ENCODE peak calls at places on chromosomes 11 and 22, in seven cellular contexts. Q, R, D, L, B, M and A are unnamed samples. For H3K4me1, the result is how much of the 10 kb centered on the place peaks cover.

GRCh38 chr11:80533463-80533862 is 1092.6 kb upstream of the TENM4 start:
- DNase-seq in Q (no peak), R (no peak), D (no peak), L (no peak), B (no peak), M (no peak), A (no peak)

GRCh38 chr11:106961518-106961917 is 56.8 kb downstream of the GUCY1A2 start:
- DNase-seq in Q (no peak), R (no peak), D (no peak), L (no peak), B (no peak), M (no peak), A (no peak)

GRCh38 chr22:44360306-44360685 is 47.5 kb upstream of the SHISAL1 start:
- DNase-seq in Q (no peak), R (no peak), D (no peak), L (no peak), B (no peak), M (no peak), A (no peak)

GRCh38 chr11:107257660-107258059 is 200.0 kb downstream of the CWF19L2 start:
- DNase-seq in Q (no peak), R (no peak), D (no peak), L (no peak), B (no peak), M (no peak), A (no peak)

GRCh38 chr11:16973565-16973964 is 40.6 kb downstream of the PLEKHA7 start:
- DNase-seq in Q (no peak), R (no peak), D (no peak), L (no peak), B (no peak), M (no peak), A (no peak)

GRCh38 chr11:66274219-66274618 is 3.8 kb upstream of the CNIH2 start:
- DNase-seq in Q (no peak), R (no peak), D (no peak), L (no peak), B (no peak), M (no peak), A (no peak)

GRCh38 chr11:58576792-58577440 is 1.3 kb upstream of the LPXN start:
- DNase-seq in Q (no peak), R (peak), D (peak), L (no peak), B (no peak), M (peak), A (peak)

GRCh38 chr22:44263547-44263946 is 49.2 kb downstream of the SHISAL1 start:
- DNase-seq in Q (no peak), R (no peak), D (no peak), L (no peak), B (no peak), M (no peak), A (no peak)

GRCh38 chr22:37105154-37105553 is 4.4 kb downstream of the TMPRSS6 start:
- DNase-seq in Q (no peak), R (no peak), D (no peak), L (no peak), B (no peak), M (no peak), A (no peak)

GRCh38 chr11:35250192-35250591 is 111.2 kb downstream of the CD44 start:
- DNase-seq in Q (no peak), R (no peak), D (no peak), L (no peak), B (no peak), M (no peak), A (no peak)

GRCh38 chr11:26227311-26227710 is 104.6 kb upstream of the ANO3 start:
- DNase-seq in Q (no peak), R (peak), D (peak), L (peak), B (no peak), M (no peak), A (peak)

GRCh38 chr11:116232364-116232801 is 540.4 kb downstream of the BUD13 start:
- DNase-seq in Q (no peak), R (no peak), D (no peak), L (no peak), B (no peak), M (no peak), A (no peak)

DNA sequence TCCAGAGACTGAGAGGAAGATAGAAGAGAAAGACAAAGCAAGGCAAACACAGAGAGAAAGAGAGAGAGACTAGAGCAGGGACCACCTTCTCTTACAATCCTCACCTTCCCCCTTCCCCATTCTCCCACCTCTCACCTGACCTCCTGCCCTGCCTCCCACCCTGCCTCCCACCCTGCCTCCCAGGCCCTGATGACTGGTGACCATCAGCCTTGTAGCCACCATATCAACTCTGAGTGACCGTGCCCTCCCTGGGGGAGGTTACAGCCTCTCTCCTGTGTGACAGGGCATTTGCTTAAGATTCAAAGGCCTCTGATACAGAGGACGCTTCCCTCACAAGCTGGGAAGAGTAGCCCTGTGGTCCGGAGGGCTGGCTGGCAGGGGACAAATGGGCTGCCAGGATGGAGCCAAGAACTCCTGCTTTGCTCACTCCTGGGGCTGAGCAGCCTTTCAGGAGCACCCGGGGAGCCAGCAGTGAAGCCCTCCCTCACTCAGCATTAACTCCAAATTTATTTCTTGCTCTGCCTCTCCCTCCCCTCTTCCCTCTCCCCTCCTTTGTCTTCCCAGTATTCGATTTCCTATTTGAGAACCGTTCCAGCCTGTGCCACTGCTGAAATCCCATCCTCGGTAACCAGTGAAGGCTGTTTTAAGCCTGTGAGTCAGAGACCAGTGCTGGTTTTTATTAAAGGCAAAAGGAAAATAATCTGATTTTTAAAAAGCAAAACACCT is 125.2 kb upstream of the SYT13 start:
- DNase-seq in Q (no peak), R (peak), D (no peak), L (no peak), B (no peak), M (no peak), A (no peak)
- TF ChIP-seq SIN3A in Q (no peak), R (no peak), D (no peak), L (no peak), B (no peak), M (no peak), A (no peak)

DNA sequence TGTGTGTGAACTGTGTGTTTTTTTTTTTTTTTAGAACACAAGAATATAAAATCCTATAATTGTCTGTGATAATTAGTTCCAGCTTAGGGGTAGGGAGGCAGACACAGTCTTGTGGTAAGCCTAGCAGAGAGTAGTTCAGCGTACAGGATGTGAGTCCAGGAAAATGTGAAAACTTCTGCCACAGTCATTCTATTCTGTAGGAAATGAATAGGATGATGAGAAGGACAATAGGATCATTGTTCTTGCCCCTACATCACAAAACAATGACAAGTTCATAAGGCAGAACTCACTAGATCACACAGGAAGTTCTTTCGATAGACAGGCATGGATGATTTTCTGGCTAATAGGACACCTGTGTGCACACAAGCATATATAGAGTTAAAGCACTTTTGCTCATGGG is 132.2 kb downstream of the NAV2 start:
- DNase-seq in Q (no peak), R (no peak), D (no peak), L (no peak), B (no peak), M (no peak), A (no peak)
- H3K27ac ChIP-seq in Q (no peak), R (no peak), D (no peak), L (no peak), B (no peak), M (no peak), A (no peak)

GRCh38 chr11:41675205-41675604 is 215.8 kb upstream of the LRRC4C start:
- DNase-seq in Q (no peak), R (no peak), D (no peak), L (no peak), B (no peak), M (no peak), A (no peak)
- H3K4me1 ChIP-seq in Q (under half), R (under half), D (under half), L (under half), B (under half), M (under half), A (under half)

GRCh38 chr11:11841605-11842425 is at the start of gene USP47:
- DNase-seq in Q (peak), R (peak), D (peak), L (no peak), B (peak), M (peak), A (no peak)

GRCh38 chr11:11843233-11843632 is 1.5 kb downstream of the USP47 start:
- DNase-seq in Q (no peak), R (no peak), D (peak), L (no peak), B (no peak), M (no peak), A (no peak)

GRCh38 chr11:11839718-11840117 is 2.1 kb upstream of the USP47 start:
- DNase-seq in Q (no peak), R (no peak), D (no peak), L (no peak), B (no peak), M (no peak), A (no peak)

GRCh38 chr11:11842426-11843008 is 745 bp downstream of the USP47 start:
- DNase-seq in Q (peak), R (peak), D (peak), L (peak), B (no peak), M (no peak), A (no peak)

GRCh38 chr11:11841121-11841604 is 609 bp upstream of the USP47 start:
- DNase-seq in Q (peak), R (no peak), D (peak), L (no peak), B (no peak), M (no peak), A (no peak)
- TF ChIP-seq SIN3A in Q (no peak), R (no peak), D (no peak), L (no peak), B (peak), M (no peak), A (no peak)